ENCODE peak calls at places on chromosomes 6 and 20, in four cellular contexts. M, D, E and O are unnamed samples.

GRCh38 chr6:119157495-119157827 is 79.0 kb upstream of the FAM184A start:
- DNase-seq in M (no peak), D (no peak), E (no peak), O (no peak)

GRCh38 chr20:1467082-1467354 is 369 bp upstream of the NSFL1C start:
- DNase-seq in D (no peak), M (no peak), E (no peak), O (no peak)

GRCh38 chr6:22906091-22906549 is 336.8 kb downstream of the HDGFL1 start:
- DNase-seq in M (peak), D (no peak), E (no peak), O (no peak)

GRCh38 chr6:106677282-106677681 is 47.9 kb downstream of the QRSL1 start:
- DNase-seq in D (no peak), M (no peak), E (no peak), O (no peak)

GRCh38 chr20:41247523-41248370 is 69.8 kb downstream of the ZHX3 start:
- DNase-seq in M (no peak), D (no peak), E (no peak), O (no peak)

GRCh38 chr20:36836591-36837329 is 39.2 kb upstream of the TLDC2 start:
- DNase-seq in E (no peak), M (peak), D (peak), O (peak)

GRCh38 chr6:154343473-154344308 is 12.9 kb downstream of the IPCEF1 start:
- DNase-seq in D (no peak), M (peak), E (peak), O (peak)

GRCh38 chr20:4989570-4989969 is 11.7 kb downstream of the SLC23A2 start:
- DNase-seq in E (no peak), D (no peak), M (no peak), O (no peak)

GRCh38 chr6:53335224-53335994 is 13.3 kb downstream of the ELOVL5 start:
- DNase-seq in E (no peak), D (no peak), M (no peak), O (no peak)